ENCODE peak calls at places on chromosome 22, in five cellular contexts. V, W, S, A and B are unnamed samples.

GRCh38 chr22:44029069-44029468 is 5.0 kb downstream of the PARVB start:
- DNase-seq in S (no peak), W (no peak), V (no peak), A (no peak), B (no peak)

GRCh38 chr22:21867528-21868266 is at the start of gene MAPK1:
- DNase-seq in A (peak; percentile 85), V (peak; percentile 93), S (peak; percentile 83), W (peak; percentile 95), B (peak; percentile 93)

GRCh38 chr22:41288245-41288946 is 2.4 kb upstream of the RANGAP1 start:
- DNase-seq in A (no peak), S (peak; percentile 93), V (peak; percentile 58), W (peak; percentile 35), B (no peak)

GRCh38 chr22:25101986-25102385 is 97.7 kb upstream of the CRYBB3 start:
- DNase-seq in S (no peak), W (no peak), A (no peak), V (no peak), B (no peak)

GRCh38 chr22:49760630-49761571 is 66.8 kb downstream of the BRD1 start:
- DNase-seq in A (no peak), V (peak; percentile 24), W (no peak), S (no peak), B (no peak)

GRCh38 chr22:49204599-49205214 is 623.0 kb downstream of the BRD1 start:
- DNase-seq in V (peak; percentile 14), W (no peak), A (no peak), S (no peak), B (peak; percentile 1)

GRCh38 chr22:40920526-40920925 is 30.7 kb upstream of the RBX1 start:
- DNase-seq in S (no peak), W (no peak), A (no peak), V (no peak), B (no peak)

GRCh38 chr22:50674606-50675552 is 2.3 kb downstream of the SHANK3 start:
- DNase-seq in W (peak; percentile 82), V (peak; percentile 91), A (no peak), S (peak; percentile 82), B (no peak)

GRCh38 chr22:30178180-30179126 is 68.1 kb downstream of the LIF start:
- DNase-seq in V (no peak), S (no peak), A (no peak), W (no peak), B (no peak)

GRCh38 chr22:27405672-27406388 is 395.7 kb downstream of the MN1 start:
- DNase-seq in S (peak; percentile 45), W (peak; percentile 57), A (peak; percentile 17), V (peak; percentile 79), B (no peak)

GRCh38 chr22:17234144-17234623 is 14.9 kb upstream of the ADA2 start:
- DNase-seq in V (peak; percentile 98), A (no peak), W (no peak), S (no peak), B (no peak)

GRCh38 chr22:33025675-33026074 is 32.5 kb downstream of the SYN3 start:
- DNase-seq in S (no peak), W (no peak), A (no peak), V (no peak), B (no peak)

GRCh38 chr22:33018232-33018864 is 39.8 kb downstream of the SYN3 start:
- DNase-seq in V (peak; percentile 78), S (no peak), W (peak; percentile 39), A (peak; percentile 30), B (peak; percentile 22)

GRCh38 chr22:37827056-37827455 is 3.9 kb downstream of the GALR3 start:
- DNase-seq in S (no peak), A (no peak), V (no peak), W (no peak), B (peak; percentile 79)

DNA sequence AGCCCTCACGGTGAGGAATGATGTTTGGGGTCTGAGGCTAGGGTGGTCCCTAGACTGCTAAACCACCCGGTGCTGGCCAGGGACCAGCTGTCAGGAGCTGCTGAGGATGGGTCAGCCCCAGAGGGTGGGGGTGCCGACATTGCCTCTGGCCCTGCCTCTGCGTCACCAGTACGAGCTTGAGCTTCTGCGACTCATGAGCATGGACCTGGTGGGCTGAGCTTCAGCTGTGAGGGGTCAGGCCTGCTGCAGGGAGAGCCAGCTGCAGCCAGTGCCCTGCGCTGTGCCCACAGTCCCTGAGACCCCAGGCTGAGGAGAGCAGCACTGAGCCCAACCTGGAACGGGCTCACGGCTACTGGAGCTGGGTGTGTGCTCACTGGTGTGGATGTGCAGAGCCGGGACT is 7.0 kb downstream of the DERL3 start:
- DNase-seq in V (no peak), A (no peak), S (no peak), W (no peak), B (no peak)
- TF ChIP-seq CTCF in V (no peak), A (no peak), S (no peak), W (no peak), B (no peak)

GRCh38 chr22:46163498-46163897 is 13.2 kb downstream of the PPARA start:
- DNase-seq in V (no peak), S (no peak), W (no peak), A (no peak), B (no peak)
- H3K27ac ChIP-seq in V (no peak overlapping the region), S (no peak overlapping the region), W (no peak overlapping the region), A (no peak overlapping the region), B (no peak overlapping the region)

DNA sequence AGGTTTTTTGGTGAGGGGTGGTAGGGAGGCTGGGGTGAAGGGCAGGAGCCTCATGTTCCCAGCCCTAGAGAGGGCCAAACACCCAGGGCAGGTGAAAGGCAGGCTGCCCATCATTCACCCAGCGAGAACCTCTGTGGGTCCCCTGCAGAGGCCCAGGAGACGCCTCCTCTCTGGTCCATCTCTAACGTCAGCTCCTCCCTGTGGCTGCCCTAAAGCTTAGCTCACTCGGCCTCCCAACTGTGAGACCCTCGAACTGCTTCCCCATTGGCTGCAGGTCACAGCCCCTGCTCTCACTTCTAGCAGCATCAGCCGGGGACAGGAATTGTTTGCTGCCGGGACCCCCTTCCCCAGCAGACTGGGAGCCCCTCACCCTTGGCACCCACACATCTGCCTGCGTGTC is 615 bp upstream of the NFAM1 start:
- DNase-seq in S (no peak), V (no peak), A (no peak), W (no peak), B (no peak)
- TF ChIP-seq CTCF in S (no peak), V (no peak), A (no peak), W (no peak), B (no peak)

DNA sequence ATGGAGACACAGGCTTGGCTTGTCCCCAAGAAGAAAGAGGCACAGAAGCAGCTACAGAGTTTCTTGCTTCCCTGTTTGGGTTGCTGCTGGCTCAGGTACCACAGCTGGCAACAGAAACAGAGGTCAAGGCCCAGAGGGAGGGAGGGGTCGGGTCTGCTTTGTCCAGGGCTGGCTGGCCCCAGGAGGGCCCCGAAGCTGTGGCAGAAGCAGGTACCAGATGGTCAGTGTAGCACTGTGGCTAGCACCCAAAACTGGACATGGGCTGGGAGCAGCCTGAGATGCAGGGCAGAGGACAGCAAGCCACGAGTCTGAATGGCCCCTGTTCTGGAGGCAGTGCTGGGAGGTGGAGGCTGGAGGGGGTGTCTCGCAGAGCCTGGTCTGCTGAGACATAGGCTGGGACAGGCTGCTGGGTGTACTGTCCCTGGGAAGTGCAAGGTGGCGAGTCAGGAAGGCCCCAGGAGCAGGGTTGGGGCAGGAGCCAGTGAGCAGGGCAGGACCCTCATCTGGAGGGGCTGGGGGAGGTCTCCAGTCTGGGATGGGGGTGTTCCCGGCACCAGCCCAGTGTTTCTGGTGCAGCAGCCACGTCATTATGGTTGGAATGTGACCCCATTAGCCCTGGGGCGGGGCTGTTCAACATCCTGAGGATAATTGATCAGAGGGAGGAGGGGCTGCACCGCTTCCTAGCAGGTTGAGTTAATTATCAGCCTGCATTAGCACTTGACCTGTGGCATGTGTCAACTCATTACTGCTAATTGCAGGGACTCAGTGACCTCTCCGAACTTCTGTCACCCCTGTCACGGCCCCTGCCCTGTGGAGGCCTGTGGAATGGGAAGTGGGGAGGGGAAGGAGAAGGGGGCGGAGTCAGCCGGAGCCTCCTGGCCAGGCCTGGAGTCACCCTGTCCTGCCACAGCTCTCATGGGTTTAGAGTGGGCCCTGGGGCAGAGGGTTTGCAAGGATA is 52.6 kb upstream of the CCDC188 start:
- DNase-seq in V (peak; percentile 72), W (no peak), A (no peak), S (no peak), B (no peak)
- H3K27ac ChIP-seq in V (no peak overlapping the region), W (no peak overlapping the region), A (no peak overlapping the region), S (no peak overlapping the region), B (peak overlapping the region; percentile 40)

DNA sequence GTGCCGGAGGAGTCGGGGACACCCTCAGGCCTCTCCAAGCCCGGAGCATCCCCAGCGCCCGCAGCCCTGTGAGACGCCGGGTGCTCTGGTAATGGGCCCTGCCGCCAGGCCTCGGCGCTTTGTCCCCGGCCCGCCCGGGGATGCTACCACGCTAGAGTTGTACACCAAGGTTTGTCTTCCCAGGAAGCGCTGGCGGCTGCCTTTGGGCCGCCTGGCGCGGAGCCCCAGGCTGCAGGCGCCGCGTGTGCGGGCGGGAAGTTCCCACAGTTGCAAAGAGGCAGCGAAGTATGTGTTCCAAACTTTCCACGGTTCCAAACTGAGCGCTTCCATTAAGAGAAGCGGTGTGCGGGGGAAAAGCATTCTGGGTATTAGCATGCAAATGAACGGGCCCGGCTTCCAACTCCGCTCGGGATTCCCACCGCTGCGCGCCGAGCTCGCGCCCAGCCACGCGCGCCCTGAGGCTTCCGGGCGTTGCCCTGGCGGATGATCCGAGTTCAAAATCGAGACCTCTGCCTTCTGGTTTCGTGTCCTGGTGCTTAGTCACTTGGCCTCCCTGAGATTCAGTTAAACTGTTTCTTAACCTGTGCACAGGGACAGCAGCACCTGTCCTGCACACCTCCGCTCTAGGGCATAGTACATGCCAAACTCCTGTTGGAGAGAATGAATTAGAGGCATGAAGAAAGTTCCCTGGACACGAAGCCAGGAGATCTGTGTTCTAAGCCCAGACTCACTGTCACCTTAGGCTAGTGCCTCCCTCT is 1.3 kb upstream of the PATZ1 start:
- DNase-seq in V (peak; percentile 77), A (peak; percentile 31), S (peak; percentile 50), W (peak; percentile 72), B (peak; percentile 64)
- TF ChIP-seq CTCF in V (no peak), A (no peak), S (no peak), W (no peak), B (no peak)

GRCh38 chr22:38982008-38982927 is at the start of gene APOBEC3B:
- DNase-seq in A (peak; percentile 68), S (peak; percentile 93), V (peak; percentile 78), W (peak; percentile 92), B (peak; percentile 88)
- H3K27ac ChIP-seq in A (peak within 1 kb of the TSS; percentile 69), S (peak within 1 kb of the TSS; percentile 82), V (no peak within 1 kb of the TSS), W (peak within 1 kb of the TSS; percentile 87), B (peak within 1 kb of the TSS; percentile 61)

GRCh38 chr22:45087802-45088201 is 75.9 kb upstream of the NUP50 start:
- DNase-seq in A (no peak), W (no peak), S (no peak), V (no peak), B (no peak)

GRCh38 chr22:45083659-45084305 is 74.0 kb upstream of the PHF21B start:
- DNase-seq in W (no peak), S (peak; percentile 65), A (no peak), V (no peak), B (no peak)

GRCh38 chr22:45084400-45084920 is 74.7 kb upstream of the PHF21B start:
- DNase-seq in W (no peak), A (no peak), V (no peak), S (no peak), B (no peak)

GRCh38 chr22:45077826-45078334 is 68.1 kb upstream of the PHF21B start:
- DNase-seq in V (no peak), A (no peak), S (no peak), W (no peak), B (no peak)

DNA sequence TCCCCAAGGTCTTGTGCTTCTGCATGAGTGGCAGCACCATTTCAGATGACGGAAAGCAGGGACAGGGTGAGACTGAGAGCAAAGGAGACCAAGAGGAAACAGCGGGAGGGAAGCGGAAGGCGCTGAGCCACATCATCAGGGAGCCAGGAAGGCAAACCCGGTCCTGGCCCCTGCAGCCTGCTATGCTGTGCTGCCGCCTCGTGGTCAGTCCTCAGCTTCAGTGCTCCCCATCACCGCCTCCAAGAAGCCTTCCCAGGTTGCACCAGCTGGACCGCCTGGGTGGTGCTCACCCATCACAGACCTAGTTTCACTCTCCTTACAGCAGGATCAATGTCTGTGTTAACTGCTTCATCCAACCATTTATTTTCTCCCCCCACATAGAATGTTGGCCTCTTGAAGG is 73.0 kb upstream of the PHF21B start:
- DNase-seq in S (no peak), W (no peak), V (peak; percentile 78), A (no peak), B (no peak)
- TF ChIP-seq CTCF in S (peak; percentile 18), W (no peak), V (peak; percentile 83), A (no peak), B (no peak)